ENCODE peak calls at places on chromosomes 13 and 19, in four cellular contexts. K, I, Q and C are unnamed samples.

GRCh38 chr13:53041968-53042485 is 13.4 kb downstream of the OLFM4 start:
- DNase-seq in K (no peak), I (no peak), Q (no peak), C (no peak)

GRCh38 chr13:101455863-101456262 is 3.4 kb downstream of the ITGBL1 start:
- DNase-seq in K (no peak), I (peak; percentile 91), Q (no peak), C (no peak)

GRCh38 chr13:33868343-33868994 is 50.5 kb downstream of the RFC3 start:
- DNase-seq in K (no peak), I (no peak), Q (no peak), C (no peak)

GRCh38 chr13:44132710-44133109 is 240.9 kb upstream of the SERP2 start:
- DNase-seq in K (peak; percentile 81), I (peak; percentile 48), Q (no peak), C (peak; percentile 89)

GRCh38 chr19:46984077-46985010 is 35.3 kb upstream of the NPAS1 start:
- DNase-seq in K (no peak), I (peak; percentile 83), Q (no peak), C (peak; percentile 47)

GRCh38 chr13:74979703-74980102 is 502.3 kb downstream of the TBC1D4 start:
- DNase-seq in K (no peak), I (no peak), Q (no peak), C (no peak)

GRCh38 chr13:51122868-51123267 is 11.8 kb upstream of the C13orf42 start:
- DNase-seq in K (no peak), I (no peak), Q (no peak), C (no peak)

GRCh38 chr19:22608441-22608840 is 25.7 kb upstream of the ZNF492 start:
- DNase-seq in K (no peak), I (no peak), Q (no peak), C (no peak)

GRCh38 chr19:58182989-58183821 is at the start of gene ZNF274:
- DNase-seq in K (peak; percentile 98), I (peak; percentile 96), Q (peak; percentile 93), C (peak; percentile 99)

GRCh38 chr13:37473035-37473434 is 125.5 kb downstream of the POSTN start:
- DNase-seq in K (no peak), I (no peak), Q (no peak), C (no peak)

GRCh38 chr19:30784850-30785459 is 412.8 kb downstream of the ZNF536 start:
- DNase-seq in K (peak; percentile 86), I (peak; percentile 45), Q (peak; percentile 57), C (peak; percentile 84)

GRCh38 chr13:46475586-46475991 is 77.4 kb upstream of the LRCH1 start:
- DNase-seq in K (no peak), I (peak; percentile 40), Q (no peak), C (no peak)

GRCh38 chr19:14366529-14366928 is 14.7 kb upstream of the ADGRE5 start:
- DNase-seq in K (peak; percentile 91), I (peak; percentile 81), Q (peak; percentile 69), C (peak; percentile 94)

GRCh38 chr13:20168396-20168795 is 7.5 kb upstream of the GJA3 start:
- DNase-seq in K (no peak), I (no peak), Q (no peak), C (no peak)

GRCh38 chr19:56740478-56740877 is 68.9 kb upstream of the ZNF835 start:
- DNase-seq in K (no peak), I (no peak), Q (no peak), C (no peak)

GRCh38 chr13:113928701-113929627 is 44.9 kb downstream of the C13orf46 start:
- DNase-seq in K (no peak), I (peak; percentile 90), Q (peak; percentile 91), C (peak; percentile 68)

GRCh38 chr13:29589234-29589633 is 6.3 kb downstream of the SLC7A1 start:
- DNase-seq in K (no peak), I (no peak), Q (peak; percentile 53), C (no peak)

GRCh38 chr13:52428295-52428694 is 22.1 kb downstream of the VPS36 start:
- DNase-seq in K (no peak), I (no peak), Q (no peak), C (no peak)

GRCh38 chr13:44756411-44756810 is 180.3 kb upstream of the TSC22D1 start:
- DNase-seq in K (no peak), I (no peak), Q (no peak), C (no peak)

GRCh38 chr19:58150328-58150921 is at the start of gene ZNF329:
- DNase-seq in K (peak; percentile 97), I (peak; percentile 80), Q (peak; percentile 84), C (peak; percentile 96)

GRCh38 chr19:8831373-8831772 is 731 bp downstream of the ZNF558 start:
- DNase-seq in K (no peak), I (no peak), Q (no peak), C (no peak)

GRCh38 chr19:8835446-8835845 is 3.3 kb downstream of the MBD3L1 start:
- DNase-seq in K (no peak), I (no peak), Q (no peak), C (no peak)

GRCh38 chr19:8832132-8833021 is at the start of the genes MBD3L1 and ZNF558:
- DNase-seq in K (peak; percentile 98), I (peak; percentile 99), Q (peak; percentile 99), C (peak; percentile 100)

GRCh38 chr19:8835877-8836276 is 3.7 kb downstream of the MBD3L1 start:
- DNase-seq in K (no peak), I (no peak), Q (no peak), C (no peak)

DNA sequence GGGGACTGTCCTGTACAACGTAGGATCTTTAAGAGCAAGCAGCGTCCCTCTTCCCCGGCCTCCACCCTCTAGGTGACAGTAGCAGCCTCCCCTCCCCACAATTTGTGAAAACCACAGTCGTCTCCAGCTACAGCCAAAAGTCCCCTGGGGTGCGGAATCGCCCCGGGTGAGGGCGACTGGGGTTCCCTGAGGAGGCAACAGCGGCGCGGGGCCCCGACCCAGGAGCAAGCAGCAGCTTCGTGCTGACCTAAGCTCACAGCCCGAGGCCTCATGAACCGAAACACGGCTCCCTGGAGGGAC is 322 bp downstream of the ZNF558 start:
- DNase-seq in K (no peak), I (no peak), Q (no peak), C (no peak)
- H3K4me3 ChIP-seq in K (peak overlapping the region; percentile 84), I (peak overlapping the region; percentile 84), Q (peak overlapping the region; percentile 75), C (peak overlapping the region; percentile 87)

GRCh38 chr19:41409288-41409687 is 11.7 kb downstream of the BCKDHA start:
- DNase-seq in K (no peak), I (peak; percentile 12), Q (peak; percentile 80), C (no peak)

GRCh38 chr19:41407271-41407670 is 9.7 kb downstream of the BCKDHA start:
- DNase-seq in K (no peak), I (no peak), Q (peak; percentile 59), C (no peak)

GRCh38 chr19:41405776-41406175 is 8.2 kb downstream of the BCKDHA start:
- DNase-seq in K (no peak), I (no peak), Q (no peak), C (no peak)

GRCh38 chr19:41410655-41411054 is 13.0 kb downstream of the BCKDHA start:
- DNase-seq in K (no peak), I (no peak), Q (no peak), C (no peak)

DNA sequence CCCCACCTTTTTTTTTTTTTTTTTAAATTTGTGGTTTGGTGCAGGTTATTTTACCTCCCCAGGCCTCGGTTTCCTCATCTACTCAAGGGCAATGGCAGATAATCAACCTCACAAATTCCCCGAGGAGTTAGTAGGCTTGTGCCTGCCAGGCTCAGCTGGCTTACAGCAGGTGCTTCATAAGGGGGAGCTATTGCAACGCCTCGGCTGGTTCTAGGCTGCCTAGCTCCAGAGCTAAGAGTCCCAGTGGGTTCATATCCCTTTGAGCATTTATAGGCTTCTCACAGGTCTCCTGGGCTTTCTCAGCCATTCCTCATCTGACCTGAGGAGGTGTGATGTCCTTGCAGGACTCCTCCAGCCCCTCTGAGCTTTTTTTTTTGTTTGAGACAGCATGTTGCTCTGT is 10.6 kb downstream of the BCKDHA start:
- DNase-seq in K (no peak), I (no peak), Q (no peak), C (no peak)
- H3K4me1 ChIP-seq in K (peaks cover 23% of the 10 kb centered on the region), I (no peaks in the 10 kb centered on the region), Q (peaks cover 31% of the 10 kb centered on the region), C (peaks cover 4% of the 10 kb centered on the region)

GRCh38 chr19:1278713-1279112 is 3.4 kb downstream of the FAM174C start:
- DNase-seq in K (no peak), I (no peak), Q (no peak), C (peak; percentile 81)
- H3K36me3 ChIP-seq in K (peaks cover 42% of the 10 kb centered on the region), I (peaks cover 30% of the 10 kb centered on the region), Q (peaks cover 21% of the 10 kb centered on the region), C (peaks cover 47% of the 10 kb centered on the region)

DNA sequence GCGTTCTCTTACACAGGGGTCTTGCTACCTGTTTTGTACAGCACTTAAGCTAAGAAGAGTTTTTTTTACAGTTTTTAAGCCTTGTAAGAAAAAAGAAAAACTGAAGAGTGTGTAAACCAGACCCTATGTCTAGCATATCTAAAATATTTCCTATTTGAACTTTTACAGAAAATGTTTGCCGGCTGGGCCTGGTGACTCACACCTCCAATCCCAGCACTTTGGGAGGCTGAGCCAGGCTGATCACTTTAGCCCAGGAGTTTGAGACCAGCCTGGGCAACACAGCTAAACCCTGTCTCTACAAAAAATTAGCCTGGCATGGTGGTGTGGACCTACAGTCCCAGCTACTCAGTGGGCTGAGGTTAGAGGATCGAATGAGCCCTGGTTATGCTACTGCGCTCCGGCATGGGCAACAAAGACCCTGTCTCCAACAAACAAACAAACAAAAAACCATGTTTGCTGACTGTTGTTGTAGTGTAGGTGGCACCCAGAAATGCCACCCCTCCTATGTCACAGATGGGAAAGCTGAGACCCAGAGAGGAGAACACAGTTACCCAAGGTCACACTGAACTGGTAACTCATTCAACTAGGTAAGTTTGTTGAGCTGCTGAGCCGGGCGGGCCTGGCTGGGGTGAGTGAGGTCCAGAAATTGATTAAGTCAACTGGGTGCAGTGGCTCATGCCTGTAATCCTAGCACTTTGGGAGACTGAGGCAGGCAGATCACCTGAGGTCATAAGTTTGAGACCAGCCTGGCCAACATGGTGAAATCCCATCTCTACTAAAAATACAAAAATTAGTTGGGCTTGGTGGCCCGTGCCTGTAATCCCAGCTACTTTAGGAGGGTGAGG is 1.9 kb upstream of the VASP start:
- DNase-seq in K (no peak), I (no peak), Q (no peak), C (no peak)
- H3K4me3 ChIP-seq in K (no peak overlapping the region), I (no peak overlapping the region), Q (no peak overlapping the region), C (no peak overlapping the region)